ENCODE peak calls at places on chromosomes 6 and 20, in ten cellular contexts. C, R, I, U, O, E, M, Z, T and L are unnamed samples.

GRCh38 chr20:5675103-5676091 is 74.8 kb upstream of the SHLD1 start:
- DNase-seq in I (no peak), M (no peak), U (no peak), C (no peak), T (no peak), Z (no peak), O (no peak), E (no peak), R (no peak), L (peak)

GRCh38 chr6:2387445-2387844 is 142.0 kb upstream of the GMDS start:
- DNase-seq in U (no peak), Z (no peak), C (no peak), E (no peak), I (no peak), T (no peak), R (no peak), O (no peak), M (no peak), L (no peak)

GRCh38 chr20:46946181-46946624 is 51.6 kb downstream of the EYA2 start:
- DNase-seq in R (no peak), C (peak), M (no peak), T (no peak), Z (no peak), U (no peak), E (no peak), I (no peak), O (no peak), L (no peak)

GRCh38 chr6:108497883-108498282 is 62.8 kb upstream of the FOXO3 start:
- DNase-seq in T (no peak), M (no peak), I (no peak), R (no peak), C (peak), Z (peak), O (no peak), E (peak), U (peak), L (peak)

GRCh38 chr6:3628143-3628840 is 123.2 kb downstream of the PXDC1 start:
- DNase-seq in M (no peak), U (no peak), I (no peak), T (no peak), O (no peak), C (no peak), Z (no peak), R (no peak), E (no peak), L (no peak)

GRCh38 chr20:59159822-59160740 is 3.5 kb upstream of the ZNF831 start:
- DNase-seq in T (no peak), E (no peak), R (no peak), Z (no peak), C (no peak), U (no peak), I (no peak), M (no peak), O (no peak), L (no peak)

GRCh38 chr6:157685596-157686280 is 137.3 kb upstream of the SNX9 start:
- DNase-seq in Z (no peak), I (no peak), E (no peak), C (no peak), O (no peak), M (no peak), R (no peak), T (no peak), U (no peak), L (no peak)

GRCh38 chr6:17588011-17588410 is 12.1 kb upstream of the FAM8A1 start:
- DNase-seq in Z (no peak), U (no peak), M (no peak), I (no peak), T (no peak), O (no peak), E (no peak), R (no peak), C (no peak), L (no peak)

GRCh38 chr6:138162104-138162946 is 586 bp downstream of the ARFGEF3 start:
- DNase-seq in E (no peak), T (no peak), R (no peak), I (no peak), C (no peak), O (peak), M (no peak), Z (no peak), U (no peak), L (no peak)

GRCh38 chr6:119284861-119285521 is 64.6 kb downstream of the MAN1A1 start:
- DNase-seq in Z (no peak), O (no peak), M (no peak), E (no peak), T (no peak), C (no peak), U (no peak), I (no peak), R (no peak), L (no peak)

GRCh38 chr6:34100788-34101187 is 45.1 kb downstream of the GRM4 start:
- DNase-seq in C (no peak), I (no peak), U (no peak), M (no peak), R (no peak), E (no peak), T (no peak), O (no peak), Z (no peak), L (no peak)

GRCh38 chr6:30915591-30915946 is 1.5 kb downstream of the VARS2 start:
- DNase-seq in R (no peak), I (peak), O (no peak), M (no peak), C (peak), Z (peak), U (no peak), T (no peak), E (peak), L (peak)

GRCh38 chr6:10954590-10955010 is 67.7 kb downstream of the SYCP2L start:
- DNase-seq in R (no peak), C (peak), Z (peak), M (peak), O (peak), T (peak), I (no peak), U (peak), E (peak), L (peak)

GRCh38 chr6:66478705-66479104 is 771.7 kb upstream of the EYS start:
- DNase-seq in E (no peak), I (no peak), Z (no peak), O (no peak), M (no peak), T (no peak), U (no peak), C (no peak), R (peak), L (no peak)

GRCh38 chr20:37943033-37943432 is 40.1 kb downstream of the VSTM2L start:
- DNase-seq in U (no peak), Z (no peak), O (no peak), E (no peak), I (no peak), M (no peak), R (no peak), T (no peak), C (no peak), L (no peak)

GRCh38 chr6:108707328-108707976 is 140.8 kb upstream of the ARMC2 start:
- DNase-seq in T (no peak), O (no peak), R (no peak), M (no peak), U (no peak), C (no peak), I (peak), Z (no peak), E (no peak), L (no peak)

GRCh38 chr20:45020236-45020886 is 54.0 kb downstream of the STK4 start:
- DNase-seq in T (no peak), O (no peak), I (no peak), U (no peak), R (no peak), E (peak), M (no peak), Z (no peak), C (no peak), L (no peak)

GRCh38 chr6:55652429-55652828 is 73.4 kb upstream of the HMGCLL1 start:
- DNase-seq in T (no peak), Z (no peak), I (no peak), C (no peak), M (no peak), E (no peak), R (no peak), O (no peak), U (no peak), L (no peak)

GRCh38 chr20:1227121-1227582 is 1.3 kb downstream of the RAD21L1 start:
- DNase-seq in T (no peak), I (no peak), R (no peak), E (no peak), U (no peak), C (no peak), Z (no peak), O (no peak), M (no peak), L (no peak)

GRCh38 chr6:161259302-161259701 is 14.6 kb downstream of the AGPAT4 start:
- DNase-seq in R (no peak), I (no peak), O (no peak), M (no peak), U (no peak), T (no peak), C (no peak), Z (no peak), E (no peak), L (no peak)

GRCh38 chr6:26331809-26332226 is 33.2 kb upstream of the BTN3A2 start:
- DNase-seq in T (no peak), O (no peak), R (no peak), E (no peak), U (no peak), M (no peak), C (no peak), I (no peak), Z (no peak), L (no peak)

GRCh38 chr20:2745060-2745910 is 52.7 kb downstream of the EBF4 start:
- DNase-seq in T (no peak), Z (no peak), E (no peak), R (no peak), M (no peak), O (no peak), C (no peak), U (no peak), I (peak), L (no peak)

GRCh38 chr6:150622941-150623874 is 23.5 kb downstream of the PLEKHG1 start:
- DNase-seq in E (no peak), O (no peak), U (peak), M (no peak), Z (no peak), C (no peak), T (no peak), I (no peak), R (no peak), L (no peak)

GRCh38 chr6:169035381-169036280 is 218.0 kb downstream of the THBS2 start:
- DNase-seq in R (no peak), C (peak), I (no peak), U (no peak), O (no peak), T (no peak), Z (no peak), M (no peak), E (no peak), L (peak)

GRCh38 chr20:25013478-25014380 is 21.2 kb upstream of the APMAP start:
- DNase-seq in M (no peak), E (no peak), R (no peak), U (no peak), C (no peak), T (no peak), Z (no peak), I (no peak), O (no peak), L (no peak)